ENCODE peak calls at places on chromosomes 3 and 15, in seven cellular contexts. L, D, Y, X, A, E and F are unnamed samples.

GRCh38 chr3:72482589-72483249 is 365.5 kb downstream of the SHQ1 start:
- DNase-seq in D (peak), Y (no peak), X (no peak), A (no peak), E (peak), L (peak), F (no peak)

GRCh38 chr3:110667216-110667615 is 404.4 kb upstream of the NECTIN3 start:
- DNase-seq in Y (no peak), X (no peak), D (no peak), A (no peak), L (no peak), E (no peak), F (no peak)

GRCh38 chr3:146528954-146529353 is 15.5 kb downstream of the PLSCR1 start:
- DNase-seq in L (no peak), E (no peak), D (no peak), X (no peak), A (no peak), Y (no peak), F (no peak)

GRCh38 chr3:52892290-52892624 is 5.1 kb downstream of the STIMATE start:
- DNase-seq in E (no peak), D (no peak), X (peak), A (no peak), L (peak), Y (no peak), F (no peak)

GRCh38 chr3:143298380-143298779 is 178.8 kb downstream of the CHST2 start:
- DNase-seq in X (no peak), Y (no peak), E (no peak), A (no peak), D (no peak), L (no peak), F (no peak)

GRCh38 chr15:25182736-25183445 is 228.1 kb downstream of the SNRPN start:
- DNase-seq in E (no peak), D (no peak), Y (no peak), L (peak), X (no peak), A (no peak), F (no peak)

GRCh38 chr15:71559098-71559497 is 251.3 kb upstream of the NR2E3 start:
- DNase-seq in X (no peak), L (no peak), A (no peak), D (no peak), Y (no peak), E (no peak), F (no peak)

GRCh38 chr15:65249641-65250040 is 37.0 kb downstream of the PARP16 start:
- DNase-seq in D (no peak), L (no peak), E (no peak), X (no peak), A (no peak), Y (no peak), F (no peak)

GRCh38 chr15:89680282-89680873 is 1.2 kb upstream of the PLIN1 start:
- DNase-seq in X (no peak), Y (no peak), A (peak), L (no peak), E (no peak), D (peak), F (no peak)

GRCh38 chr3:195458188-195458800 is 15.5 kb upstream of the ACAP2 start:
- DNase-seq in L (no peak), X (no peak), D (no peak), Y (no peak), A (no peak), E (peak), F (no peak)

GRCh38 chr3:27675287-27675686 is 46.8 kb downstream of the EOMES start:
- DNase-seq in Y (no peak), L (no peak), E (no peak), A (no peak), D (no peak), X (no peak), F (no peak)

DNA sequence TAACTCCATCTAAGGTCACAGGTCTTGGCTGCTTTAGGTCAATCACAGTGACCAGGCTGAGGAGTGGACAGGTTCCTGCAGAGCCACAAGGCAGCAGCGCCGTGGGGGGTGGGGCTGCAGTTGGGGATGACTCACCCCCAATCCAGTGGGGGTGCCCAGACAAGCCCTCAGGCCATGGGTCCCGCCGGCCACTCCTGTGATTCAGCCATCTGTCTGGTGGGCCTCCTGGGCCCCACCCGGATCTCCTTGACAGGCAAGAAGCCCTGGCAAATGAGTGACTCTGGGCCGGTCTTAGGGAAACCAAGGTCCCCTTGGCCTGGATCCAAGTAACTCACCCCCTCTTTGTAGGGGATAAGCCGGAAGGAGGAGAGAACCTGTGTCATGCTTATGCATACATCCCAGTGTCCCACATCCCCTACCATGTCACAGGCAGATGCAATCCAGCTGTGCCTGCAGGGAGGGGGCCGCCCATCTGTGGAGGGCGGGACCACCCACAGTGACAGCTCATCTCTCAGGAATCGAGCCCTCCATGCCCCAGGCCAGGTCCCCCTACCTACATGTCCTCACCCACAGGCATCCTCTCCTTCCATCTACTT is 495 bp upstream of the COL7A1 start:
- DNase-seq in A (peak), L (peak), X (peak), E (no peak), D (peak), Y (no peak), F (no peak)
- TF ChIP-seq REST in A (no peak), L (no peak), X (peak), E (no peak), D (no peak), Y (no peak), F (no peak)

DNA sequence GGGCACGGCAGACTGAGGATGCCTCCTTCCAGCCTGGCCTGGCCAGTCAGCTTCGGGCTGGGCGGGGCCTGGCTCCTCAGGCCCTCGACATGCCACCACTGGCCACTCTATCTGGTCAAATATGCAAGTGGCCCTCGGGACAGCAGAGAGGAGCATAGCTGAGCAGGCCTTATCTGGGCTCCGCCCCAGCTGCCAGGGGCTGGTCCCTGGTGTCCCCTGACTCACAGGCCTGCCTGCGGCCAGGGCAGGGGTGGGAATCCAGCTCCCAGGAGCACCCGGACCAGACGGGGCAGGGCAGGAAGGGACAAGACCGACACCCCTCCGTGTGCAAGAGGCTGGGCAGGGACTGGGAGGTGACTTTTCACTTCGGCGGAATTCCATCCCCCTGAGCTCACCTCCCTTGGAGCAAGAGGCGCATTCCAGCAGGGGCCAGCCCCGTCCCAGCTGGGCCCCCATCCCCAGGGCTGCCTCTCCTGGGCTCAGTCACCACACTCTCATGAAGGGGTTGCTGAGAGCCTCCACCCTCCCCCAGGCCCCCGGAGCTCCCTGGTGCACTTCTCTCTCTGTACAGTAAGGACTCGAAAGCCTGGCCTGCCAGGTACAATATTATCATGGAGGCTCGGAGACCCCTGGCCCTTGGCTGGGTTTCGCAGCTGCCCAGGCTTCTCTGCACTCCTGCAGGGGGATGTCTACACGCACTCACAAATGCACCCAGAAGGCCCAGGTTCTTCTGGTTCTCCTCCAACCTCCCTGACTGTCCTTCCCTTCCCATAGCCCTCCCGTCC is 29.5 kb downstream of the WNT7A start:
- DNase-seq in X (no peak), Y (no peak), D (peak), A (peak), E (no peak), L (peak), F (peak)
- TF ChIP-seq REST in X (no peak), Y (no peak), D (no peak), A (no peak), E (no peak), L (no peak), F (no peak)

GRCh38 chr3:123536153-123536895 is 48.5 kb downstream of the HACD2 start:
- DNase-seq in E (no peak), D (no peak), Y (no peak), L (no peak), A (no peak), X (no peak), F (no peak)

GRCh38 chr3:123534264-123534663 is 50.6 kb downstream of the HACD2 start:
- DNase-seq in E (no peak), Y (no peak), L (no peak), A (no peak), D (no peak), X (no peak), F (no peak)

GRCh38 chr3:123533554-123534159 is 51.2 kb downstream of the HACD2 start:
- DNase-seq in D (no peak), A (no peak), L (no peak), X (no peak), E (no peak), Y (no peak), F (no peak)

GRCh38 chr3:123540285-123540684 is 44.6 kb downstream of the HACD2 start:
- DNase-seq in Y (no peak), X (no peak), E (no peak), D (no peak), L (no peak), A (no peak), F (no peak)

DNA sequence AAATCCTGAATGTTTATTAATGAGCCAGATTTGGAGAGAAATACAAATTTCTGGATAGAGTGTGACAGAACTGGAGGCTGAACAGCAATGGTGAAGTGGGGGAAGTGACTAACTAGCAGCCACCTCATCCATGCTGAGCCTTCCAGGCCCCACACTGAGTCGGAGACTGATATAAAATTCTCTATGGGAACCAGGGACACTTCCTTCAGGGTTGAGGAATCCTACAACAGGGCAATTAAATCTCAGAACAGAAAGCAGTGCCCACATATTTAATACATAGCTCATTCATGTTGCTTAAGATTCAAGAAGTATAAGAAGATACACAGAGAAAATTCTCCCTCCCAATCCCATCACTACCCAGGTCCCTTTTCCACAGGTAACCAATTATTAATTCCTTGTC is 49.3 kb downstream of the HACD2 start:
- DNase-seq in X (no peak), A (no peak), Y (no peak), D (no peak), L (no peak), E (no peak), F (no peak)
- TF ChIP-seq REST in X (no peak), A (no peak), Y (no peak), D (no peak), L (no peak), E (no peak), F (no peak)

GRCh38 chr15:33934396-33934795 is 33.9 kb upstream of the CHRM5 start:
- DNase-seq in Y (no peak), A (no peak), L (no peak), D (no peak), E (no peak), X (no peak), F (no peak)
- TF ChIP-seq REST in Y (no peak), A (no peak), L (no peak), D (no peak), E (no peak), X (no peak), F (no peak)

GRCh38 chr3:140170612-140171011 is 235.6 kb downstream of the CLSTN2 start:
- DNase-seq in E (no peak), Y (no peak), X (no peak), L (no peak), D (no peak), A (no peak), F (no peak)
- TF ChIP-seq REST in E (no peak), Y (no peak), X (no peak), L (no peak), D (no peak), A (no peak), F (no peak)

DNA sequence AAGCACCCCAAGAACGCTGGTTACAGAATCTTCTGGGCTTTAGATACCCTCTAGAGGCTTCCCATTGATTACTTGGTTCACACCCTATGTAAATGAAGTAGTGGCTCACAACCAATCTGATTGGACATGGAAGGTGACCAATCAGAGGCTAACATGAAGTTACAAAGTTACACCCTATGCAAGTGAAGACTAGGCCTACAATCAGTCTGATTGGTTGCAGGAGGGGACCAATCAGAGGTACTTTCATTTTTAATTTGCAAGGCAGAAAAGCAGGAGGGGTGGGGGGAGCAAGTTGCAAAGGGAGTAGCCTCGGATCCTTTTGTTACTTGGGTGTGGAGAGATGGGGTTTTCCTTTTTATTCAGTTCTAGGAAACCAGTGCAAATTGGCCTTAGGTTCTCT is 11.1 kb upstream of the RTP2 start:
- DNase-seq in D (peak), A (peak), E (no peak), L (peak), X (no peak), Y (no peak), F (no peak)
- TF ChIP-seq REST in D (no peak), A (no peak), E (no peak), L (no peak), X (no peak), Y (no peak), F (no peak)

DNA sequence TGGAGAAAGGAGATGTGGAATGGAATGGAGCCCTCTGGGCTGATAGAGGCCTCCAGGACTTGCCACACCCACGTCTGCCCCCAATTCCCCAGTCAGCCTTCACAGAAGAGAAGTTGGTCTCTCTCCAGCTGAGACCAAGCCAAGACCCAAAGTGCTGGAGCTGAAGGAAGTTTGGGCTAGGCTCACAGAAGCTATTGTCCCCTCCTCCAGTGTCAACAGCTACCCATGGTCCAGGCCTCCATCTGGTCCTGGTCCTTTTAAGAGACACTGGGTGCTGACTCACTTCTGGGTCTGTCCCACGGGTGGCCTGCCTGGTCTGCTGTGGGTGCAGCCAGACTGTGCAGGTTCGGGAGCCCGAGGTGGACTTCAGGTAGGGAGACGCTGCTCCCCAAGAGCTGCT is 179.8 kb downstream of the APBA2 start:
- DNase-seq in L (no peak), X (no peak), A (no peak), Y (no peak), E (no peak), D (no peak), F (no peak)
- TF ChIP-seq REST in L (no peak), X (no peak), A (no peak), Y (no peak), E (no peak), D (no peak), F (no peak)

DNA sequence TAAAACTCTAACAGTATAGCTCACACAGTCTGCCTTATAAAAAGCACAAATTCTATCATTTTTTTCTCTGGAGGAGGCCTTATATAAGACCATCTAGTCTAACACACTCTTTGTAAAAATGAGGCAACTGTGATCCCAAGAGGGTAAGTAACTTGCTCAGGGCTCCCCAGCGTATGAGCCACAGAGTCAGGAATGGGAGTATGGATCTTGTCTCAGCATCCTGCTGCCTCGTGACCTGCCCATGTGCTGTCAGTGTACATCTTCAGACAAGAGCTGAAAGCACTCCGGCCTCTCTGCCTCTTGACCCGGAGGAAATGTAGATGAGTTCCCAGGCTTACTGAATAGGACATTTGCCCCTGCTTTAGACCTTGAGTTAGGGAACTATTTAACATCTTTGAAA is 28.4 kb upstream of the MEF2A start:
- DNase-seq in Y (no peak), D (no peak), L (no peak), A (no peak), E (no peak), X (no peak), F (no peak)
- TF ChIP-seq REST in Y (no peak), D (no peak), L (no peak), A (no peak), E (no peak), X (no peak), F (no peak)